ENCODE peak calls at places on chromosomes 13 and 19, in five cellular contexts. Z is AG04450, C is bronchial epithelial cell, F is foreskin fibroblast, Y is mesothelial cell of epicardium. W is an unnamed sample.

GRCh38 chr19:49309087-49309486 is 15.9 kb downstream of the SLC6A16 start:
- DNase-seq in Y (no peak), C (no peak), Z (no peak), F (no peak), W (no peak)

GRCh38 chr19:53196777-53197396 is 3.7 kb upstream of the ZNF665 start:
- DNase-seq in C (peak; percentile 69), Z (peak; percentile 60), F (peak; percentile 97), Y (peak; percentile 97), W (peak; percentile 92)

GRCh38 chr19:54875506-54875905 is 1.5 kb downstream of the FCAR start:
- DNase-seq in Y (no peak), Z (no peak), C (no peak), F (no peak), W (no peak)

GRCh38 chr19:39423258-39424086 is 11.0 kb downstream of the PLEKHG2 start:
- DNase-seq in C (no peak), Y (no peak), F (no peak), Z (no peak), W (no peak)

GRCh38 chr19:38033658-38034150 is 126.7 kb downstream of the SIPA1L3 start:
- DNase-seq in Z (no peak), C (no peak), Y (no peak), F (no peak), W (no peak)

GRCh38 chr19:11383706-11384048 is 437 bp downstream of the EPOR start:
- DNase-seq in C (no peak), Z (no peak), F (no peak), Y (no peak), W (no peak)

GRCh38 chr13:79741006-79741405 is 260.1 kb downstream of the NDFIP2 start:
- DNase-seq in Z (peak; percentile 13), F (peak; percentile 69), Y (no peak), C (peak; percentile 8), W (no peak)

GRCh38 chr19:4043966-4044365 is 22.7 kb downstream of the ZBTB7A start:
- DNase-seq in F (no peak), Z (no peak), C (no peak), Y (no peak), W (no peak)

GRCh38 chr13:77584111-77584510 is 48.6 kb downstream of the SCEL start:
- DNase-seq in Y (no peak), C (no peak), Z (no peak), F (no peak), W (no peak)

GRCh38 chr13:33633701-33634525 is 184.0 kb upstream of the RFC3 start:
- DNase-seq in Z (no peak), F (peak; percentile 46), Y (no peak), C (peak; percentile 99), W (peak; percentile 12)
- TF ChIP-seq CTCF in Z (no peak), F (no peak), Y (no peak), C (no peak), W (no peak)

GRCh38 chr13:103140001-103140671 is 73.9 kb upstream of the SLC10A2 start:
- DNase-seq in Z (no peak), Y (no peak), F (peak; percentile 51), C (peak; percentile 43), W (no peak)
- TF ChIP-seq CTCF in Z (no peak), Y (peak; percentile 50), F (peak; percentile 70), C (peak; percentile 61), W (peak; percentile 61)

GRCh38 chr19:56601375-56601774 is 6.3 kb downstream of the ZNF71 start:
- DNase-seq in Y (no peak), F (peak; percentile 16), C (peak; percentile 23), Z (no peak), W (no peak)
- TF ChIP-seq CTCF in Y (no peak), F (no peak), C (no peak), Z (no peak), W (no peak)

GRCh38 chr13:74883834-74884233 is 598.1 kb downstream of the TBC1D4 start:
- DNase-seq in C (no peak), Y (no peak), F (no peak), Z (no peak), W (no peak)
- TF ChIP-seq CTCF in C (no peak), Y (no peak), F (no peak), Z (peak; percentile 26), W (no peak)

W was measured in neural crest cell.